ENCODE peak calls at places on chromosomes 7 and 10, in eight cellular contexts. F, O, C, V, J, P, Y and B are unnamed samples.

GRCh38 chr7:107877731-107878382 is 13.1 kb upstream of the DLD start:
- DNase-seq in F (no peak), O (no peak), C (no peak), V (no peak), J (no peak), P (no peak), Y (no peak), B (no peak)

GRCh38 chr7:34612671-34613070 is 45.3 kb upstream of the NPSR1 start:
- DNase-seq in F (no peak), O (no peak), C (no peak), V (peak; percentile 59), J (no peak), P (no peak), Y (no peak), B (no peak)

GRCh38 chr10:20743142-20743541 is 154.0 kb downstream of the NEBL start:
- DNase-seq in F (no peak), O (no peak), C (no peak), V (no peak), J (no peak), P (no peak), Y (no peak), B (no peak)

GRCh38 chr10:10320981-10321380 is 696.7 kb upstream of the CELF2 start:
- DNase-seq in F (no peak), O (no peak), C (no peak), V (peak; percentile 11), J (peak; percentile 68), P (no peak), Y (no peak), B (no peak)

GRCh38 chr10:48466611-48467240 is 138.1 kb downstream of the ARHGAP22 start:
- DNase-seq in F (no peak), O (no peak), C (no peak), V (no peak), J (no peak), P (no peak), Y (peak; percentile 62), B (no peak)

GRCh38 chr10:29998142-29998808 is 61.1 kb downstream of the JCAD start:
- DNase-seq in F (peak; percentile 62), O (peak; percentile 44), C (peak; percentile 82), V (peak; percentile 81), J (peak; percentile 76), P (peak; percentile 49), Y (peak; percentile 87), B (peak; percentile 25)

GRCh38 chr10:72063703-72064391 is 24.5 kb downstream of the SPOCK2 start:
- DNase-seq in F (no peak), O (no peak), C (no peak), V (no peak), J (no peak), P (no peak), Y (no peak), B (no peak)

GRCh38 chr10:60977161-60978128 is 33.5 kb upstream of the RHOBTB1 start:
- DNase-seq in F (no peak), O (no peak), C (no peak), V (no peak), J (no peak), P (no peak), Y (no peak), B (no peak)

GRCh38 chr10:9028211-9028610 is 973.7 kb downstream of the GATA3 start:
- DNase-seq in F (no peak), O (no peak), C (no peak), V (no peak), J (no peak), P (no peak), Y (no peak), B (no peak)

GRCh38 chr10:101263146-101263837 is 34.0 kb upstream of the LBX1 start:
- DNase-seq in F (no peak), O (no peak), C (no peak), V (no peak), J (no peak), P (no peak), Y (no peak), B (no peak)

GRCh38 chr7:156558198-156558597 is 82.4 kb upstream of the RNF32 start:
- DNase-seq in F (no peak), O (no peak), C (no peak), V (peak; percentile 92), J (peak; percentile 29), P (no peak), Y (no peak), B (no peak)

GRCh38 chr10:132836248-132836831 is 50.4 kb upstream of the NKX6-2 start:
- DNase-seq in F (peak; percentile 63), O (no peak), C (peak; percentile 74), V (no peak), J (no peak), P (no peak), Y (peak; percentile 64), B (no peak)

GRCh38 chr7:43871064-43871463 is 1.7 kb upstream of the MRPS24 start:
- DNase-seq in F (no peak), O (no peak), C (no peak), V (no peak), J (no peak), P (no peak), Y (no peak), B (no peak)

GRCh38 chr7:27202018-27202740 is 2.3 kb upstream of the HOXA13 start:
- DNase-seq in F (no peak), O (no peak), C (no peak), V (no peak), J (no peak), P (no peak), Y (peak; percentile 47), B (no peak)
- H3K4me3 ChIP-seq in F (no peak overlapping the region), O (peak overlapping the region; percentile 78), C (no peak overlapping the region), V (no peak overlapping the region), J (no peak overlapping the region), P (no peak overlapping the region), Y (no peak overlapping the region), B (no peak overlapping the region)

GRCh38 chr7:143510854-143511592 is 33.4 kb downstream of the TAS2R41 start:
- DNase-seq in F (no peak), O (no peak), C (peak; percentile 58), V (no peak), J (no peak), P (no peak), Y (no peak), B (no peak)
- H3K4me3 ChIP-seq in F (no peak overlapping the region), O (no peak overlapping the region), C (no peak overlapping the region), V (no peak overlapping the region), J (no peak overlapping the region), P (no peak overlapping the region), Y (no peak overlapping the region), B (no peak overlapping the region)

GRCh38 chr7:94047965-94048364 is 43.8 kb upstream of the BET1 start:
- DNase-seq in F (no peak), O (no peak), C (no peak), V (no peak), J (no peak), P (no peak), Y (no peak), B (no peak)
- H3K4me3 ChIP-seq in F (no peak overlapping the region), O (no peak overlapping the region), C (no peak overlapping the region), V (no peak overlapping the region), J (no peak overlapping the region), P (no peak overlapping the region), Y (no peak overlapping the region), B (no peak overlapping the region)

GRCh38 chr7:50088463-50089129 is 4.5 kb downstream of the ZPBP start:
- DNase-seq in F (no peak), O (no peak), C (no peak), V (no peak), J (no peak), P (no peak), Y (no peak), B (no peak)

DNA sequence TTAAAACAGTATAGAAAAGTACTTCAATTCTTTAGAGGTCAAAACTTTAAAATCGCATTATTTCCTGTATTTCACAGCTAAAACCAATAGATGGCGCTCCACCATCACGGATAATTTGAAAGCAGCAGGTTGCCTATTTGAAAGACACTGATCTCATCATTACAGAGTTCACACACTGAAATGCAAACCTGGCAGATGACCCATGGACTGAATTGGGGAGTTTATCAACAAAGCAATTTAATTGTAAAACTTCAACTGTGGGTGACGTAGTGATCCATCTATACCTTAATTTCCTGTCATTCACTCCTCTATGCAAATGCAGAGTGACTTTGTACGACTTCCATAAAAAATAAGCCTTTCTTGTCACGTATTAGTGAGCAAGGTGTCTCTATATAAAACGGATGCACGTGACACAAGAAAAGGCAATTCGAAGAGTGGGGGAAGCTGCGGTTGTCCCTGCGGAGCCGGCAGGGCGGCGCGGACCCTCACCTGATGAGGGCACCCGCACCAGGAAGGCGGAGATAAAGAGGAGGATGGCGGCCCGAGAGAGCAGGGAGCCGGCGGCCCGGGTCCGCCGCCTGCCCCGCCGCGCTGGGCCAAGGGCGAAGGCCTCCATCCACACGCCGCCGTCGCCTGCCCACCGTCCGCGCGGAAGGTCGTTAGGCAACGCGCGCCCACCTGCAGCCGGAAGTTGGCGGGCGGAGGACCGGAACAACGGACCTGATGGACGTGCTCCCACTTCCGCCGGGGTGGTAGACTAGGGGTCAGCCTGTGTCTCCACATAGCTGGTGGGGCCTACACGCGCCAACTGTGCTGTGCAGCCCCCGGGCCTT is at the start of gene ZPBP:
- DNase-seq in F (peak; percentile 16), O (no peak), C (peak; percentile 65), V (peak; percentile 13), J (peak; percentile 35), P (no peak), Y (no peak), B (peak; percentile 60)
- H3K4me3 ChIP-seq in F (peak within 1 kb of the TSS; percentile 35), O (no peak within 1 kb of the TSS), C (peak within 1 kb of the TSS; percentile 2), V (peak within 1 kb of the TSS; percentile 33), J (peak within 1 kb of the TSS; percentile 3), P (peak within 1 kb of the TSS; percentile 10), Y (peak within 1 kb of the TSS; percentile 48), B (no peak within 1 kb of the TSS)